ENCODE peak calls at places on chromosomes 6 and 20, in ten cellular contexts. I is SW480; V is NCI-H774; S is fibroblast of mammary gland; T is bronchial epithelial cell; F is hypothalamus; J is ACHN; O is activated T-cell treated with anti-CD3 and anti-CD28 coated beads, Interleukin-2, amount 50 U/mL, for 4 hours; D is A172; B is heart right ventricle. X is an unnamed sample.

GRCh38 chr6:74604279-74604678 is 601.6 kb downstream of the COL12A1 start:
- DNase-seq in I (no peak), V (no peak), S (no peak), T (no peak), F (no peak), J (no peak), O (no peak), D (no peak), B (no peak), X (no peak)

GRCh38 chr20:45779011-45779915 is 12.4 kb downstream of the WFDC3 start:
- DNase-seq in I (peak), V (no peak), S (peak), T (peak), F (no peak), J (peak), O (no peak), D (peak), B (peak), X (no peak)

GRCh38 chr6:108957221-108957620 is 109.0 kb downstream of the ARMC2 start:
- DNase-seq in I (no peak), V (no peak), S (no peak), T (no peak), F (no peak), J (no peak), O (no peak), D (no peak), B (no peak), X (no peak)

GRCh38 chr6:15247750-15248450 is 2.0 kb downstream of the JARID2 start:
- DNase-seq in I (peak), V (no peak), S (peak), T (peak), F (peak), J (peak), O (peak), D (peak), B (peak), X (no peak)

GRCh38 chr6:159853735-159854134 is 37.1 kb upstream of the MAS1 start:
- DNase-seq in I (no peak), V (no peak), S (no peak), T (no peak), F (no peak), J (no peak), O (no peak), D (no peak), B (no peak), X (no peak)

GRCh38 chr6:118750143-118750542 is 98.8 kb upstream of the CEP85L start:
- DNase-seq in I (no peak), V (no peak), S (no peak), T (no peak), F (no peak), J (no peak), O (no peak), D (no peak), B (no peak), X (no peak)

GRCh38 chr6:163955131-163955530 is 540.6 kb downstream of the QKI start:
- DNase-seq in I (no peak), V (no peak), S (peak), T (no peak), F (no peak), J (no peak), O (no peak), D (peak), B (no peak), X (no peak)

GRCh38 chr6:112626468-112627082 is 279.4 kb downstream of the RFPL4B start:
- DNase-seq in I (no peak), V (no peak), S (peak), T (peak), F (no peak), J (peak), O (no peak), D (peak), B (no peak), X (no peak)

GRCh38 chr6:136486357-136486756 is 63.9 kb downstream of the MAP7 start:
- DNase-seq in I (no peak), V (no peak), S (no peak), T (no peak), F (no peak), J (no peak), O (no peak), D (no peak), B (no peak), X (no peak)

GRCh38 chr20:40908311-40908710 is 120.3 kb upstream of the TOP1 start:
- DNase-seq in I (no peak), V (no peak), S (no peak), T (no peak), F (no peak), J (no peak), O (no peak), D (no peak), B (no peak), X (no peak)

GRCh38 chr20:49519777-49520359 is 37.4 kb upstream of the KCNB1 start:
- DNase-seq in I (no peak), V (no peak), S (no peak), T (no peak), F (no peak), J (no peak), O (no peak), D (no peak), B (no peak), X (no peak)

GRCh38 chr20:1734269-1734858 is 76.8 kb upstream of the SIRPG start:
- DNase-seq in I (peak), V (no peak), S (peak), T (peak), F (no peak), J (peak), O (peak), D (peak), B (no peak), X (no peak)

GRCh38 chr20:20207872-20208271 is 155.5 kb downstream of the CFAP61 start:
- DNase-seq in I (no peak), V (no peak), S (no peak), T (no peak), F (no peak), J (no peak), O (no peak), D (no peak), B (no peak), X (no peak)

GRCh38 chr6:133101790-133102189 is 139.4 kb upstream of the EYA4 start:
- DNase-seq in I (no peak), V (no peak), S (peak), T (no peak), F (no peak), J (no peak), O (no peak), D (no peak), B (no peak), X (no peak)

GRCh38 chr6:25675172-25675571 is 23.2 kb downstream of the SCGN start:
- DNase-seq in I (no peak), V (no peak), S (no peak), T (no peak), F (no peak), J (no peak), O (no peak), D (no peak), B (no peak), X (no peak)

GRCh38 chr6:53492860-53493634 is 51.9 kb downstream of the GCLC start:
- DNase-seq in I (peak), V (peak), S (peak), T (peak), F (no peak), J (peak), O (no peak), D (peak), B (no peak), X (no peak)

GRCh38 chr20:40860487-40860902 is 168.1 kb upstream of the TOP1 start:
- DNase-seq in I (peak), V (no peak), S (peak), T (peak), F (no peak), J (no peak), O (no peak), D (peak), B (no peak), X (no peak)

GRCh38 chr20:62889871-62890270 is 28.2 kb upstream of the TCFL5 start:
- DNase-seq in I (no peak), V (no peak), S (no peak), T (no peak), F (no peak), J (no peak), O (no peak), D (no peak), B (no peak), X (no peak)

GRCh38 chr6:141848029-141848890 is 284.5 kb upstream of the GJE1 start:
- DNase-seq in I (peak), V (no peak), S (no peak), T (peak), F (no peak), J (no peak), O (no peak), D (peak), B (no peak), X (no peak)

GRCh38 chr6:55758156-55758942 is 117.0 kb downstream of the BMP5 start:
- DNase-seq in I (no peak), V (peak), S (peak), T (peak), F (no peak), J (no peak), O (no peak), D (peak), B (no peak), X (no peak)

GRCh38 chr6:111482236-111482958 is 621 bp downstream of the REV3L start:
- DNase-seq in I (peak), V (peak), S (no peak), T (no peak), F (peak), J (peak), O (peak), D (no peak), B (peak), X (no peak)

GRCh38 chr6:113894712-113895674 is 37.8 kb downstream of the MARCKS start:
- DNase-seq in I (no peak), V (no peak), S (peak), T (no peak), F (no peak), J (no peak), O (no peak), D (no peak), B (no peak), X (no peak)

GRCh38 chr6:97292671-97293070 is 9.7 kb upstream of the MMS22L start:
- DNase-seq in I (no peak), V (no peak), S (peak), T (no peak), F (no peak), J (no peak), O (no peak), D (no peak), B (no peak), X (no peak)

GRCh38 chr6:34583861-34584604 is 27.9 kb upstream of the SPDEF start:
- DNase-seq in I (no peak), V (no peak), S (no peak), T (no peak), F (no peak), J (no peak), O (no peak), D (no peak), B (no peak), X (no peak)

GRCh38 chr6:38483526-38483925 is 156.2 kb downstream of the BTBD9 start:
- DNase-seq in I (no peak), V (no peak), S (no peak), T (no peak), F (no peak), J (no peak), O (no peak), D (no peak), B (no peak), X (no peak)

GRCh38 chr6:40727272-40727671 is 140.1 kb upstream of the LRFN2 start:
- DNase-seq in I (no peak), V (no peak), S (no peak), T (no peak), F (no peak), J (no peak), O (no peak), D (no peak), B (no peak), X (no peak)

GRCh38 chr20:36308318-36308710 is 2.2 kb downstream of the DLGAP4 start:
- DNase-seq in I (no peak), V (no peak), S (no peak), T (no peak), F (no peak), J (no peak), O (no peak), D (no peak), B (no peak), X (no peak)